ENCODE peak calls at places on chromosomes 3 and 15, in eight cellular contexts. O, B, J, T, D, A, X and L are unnamed samples. For H4K20me1, the result is how much of the 10 kb centered on the place peaks cover.

GRCh38 chr3:55486101-55486856 is 827 bp downstream of the WNT5A start:
- DNase-seq in O (no peak), B (peak), J (peak), T (peak), D (no peak), A (no peak), X (peak), L (peak)

GRCh38 chr3:173688216-173688842 is 290.8 kb downstream of the NLGN1 start:
- DNase-seq in O (no peak), B (no peak), J (peak), T (peak), D (no peak), A (no peak), X (no peak), L (peak)

GRCh38 chr15:70967646-70968045 is 75.0 kb downstream of the LRRC49 start:
- DNase-seq in O (no peak), B (no peak), J (no peak), T (no peak), D (no peak), A (no peak), X (no peak), L (no peak)

GRCh38 chr3:14439501-14440167 is 37.2 kb downstream of the SLC6A6 start:
- DNase-seq in O (no peak), B (peak), J (no peak), T (peak), D (peak), A (no peak), X (no peak), L (no peak)

GRCh38 chr3:126715432-126715831 is 11.4 kb downstream of the CHCHD6 start:
- DNase-seq in O (no peak), B (no peak), J (no peak), T (no peak), D (no peak), A (no peak), X (no peak), L (no peak)

GRCh38 chr3:100443690-100444089 is 42.4 kb downstream of the LNP1 start:
- DNase-seq in O (no peak), B (no peak), J (no peak), T (no peak), D (no peak), A (no peak), X (no peak), L (no peak)

GRCh38 chr15:62889734-62890505 is 152.6 kb upstream of the TPM1 start:
- DNase-seq in O (no peak), B (no peak), J (peak), T (peak), D (no peak), A (no peak), X (no peak), L (peak)

GRCh38 chr3:41265823-41266273 is 66.5 kb downstream of the CTNNB1 start:
- DNase-seq in O (peak), B (no peak), J (peak), T (peak), D (no peak), A (no peak), X (no peak), L (peak)

GRCh38 chr15:73959012-73959581 is 32.8 kb downstream of the LOXL1 start:
- DNase-seq in O (no peak), B (no peak), J (peak), T (no peak), D (no peak), A (no peak), X (peak), L (no peak)

GRCh38 chr15:66772967-66773873 is 71.2 kb downstream of the SMAD6 start:
- DNase-seq in O (peak), B (no peak), J (peak), T (peak), D (no peak), A (no peak), X (no peak), L (no peak)

GRCh38 chr3:72006631-72007556 is 221.9 kb upstream of the PROK2 start:
- DNase-seq in O (no peak), B (no peak), J (peak), T (no peak), D (peak), A (no peak), X (no peak), L (no peak)

GRCh38 chr3:183278479-183279088 is 25.5 kb downstream of the B3GNT5 start:
- DNase-seq in O (no peak), B (no peak), J (peak), T (no peak), D (no peak), A (no peak), X (peak), L (peak)

GRCh38 chr3:52891164-52891563 is 6.2 kb downstream of the STIMATE start:
- DNase-seq in O (no peak), B (no peak), J (no peak), T (no peak), D (no peak), A (no peak), X (no peak), L (no peak)

GRCh38 chr3:44136421-44136820 is 105.3 kb upstream of the TOPAZ1 start:
- DNase-seq in O (no peak), B (no peak), J (peak), T (peak), D (no peak), A (no peak), X (peak), L (no peak)

GRCh38 chr15:77709135-77709886 is 76.6 kb upstream of the LINGO1 start:
- DNase-seq in O (no peak), B (no peak), J (no peak), T (no peak), D (no peak), A (no peak), X (no peak), L (no peak)

GRCh38 chr15:77712438-77712837 is 79.7 kb upstream of the LINGO1 start:
- DNase-seq in O (no peak), B (no peak), J (no peak), T (no peak), D (no peak), A (no peak), X (no peak), L (no peak)

GRCh38 chr15:77713281-77713680 is 80.6 kb upstream of the LINGO1 start:
- DNase-seq in O (no peak), B (no peak), J (no peak), T (no peak), D (no peak), A (no peak), X (no peak), L (no peak)

GRCh38 chr15:77710637-77711036 is 77.9 kb upstream of the LINGO1 start:
- DNase-seq in O (no peak), B (no peak), J (no peak), T (no peak), D (no peak), A (no peak), X (no peak), L (no peak)

DNA sequence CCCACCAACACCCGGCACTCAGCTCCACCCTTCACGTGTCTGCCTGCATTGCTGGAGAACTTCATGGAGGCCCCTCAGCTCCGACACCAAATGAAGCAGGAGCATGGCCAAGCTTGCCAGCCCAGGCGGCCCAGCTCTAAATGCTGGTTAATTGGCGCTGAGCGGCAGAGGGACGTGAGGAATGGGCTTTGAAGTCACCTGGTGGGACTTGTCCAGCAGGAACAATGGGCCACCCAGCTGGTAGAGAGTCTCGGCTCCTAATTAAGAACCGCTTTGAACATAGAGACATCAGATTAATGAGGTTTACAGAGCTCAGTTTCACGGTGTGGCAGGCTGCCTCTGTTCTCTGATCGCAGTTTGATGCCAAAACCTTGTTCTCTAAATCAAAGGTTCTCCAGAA is 77.5 kb upstream of the LINGO1 start:
- DNase-seq in O (no peak), B (no peak), J (no peak), T (no peak), D (no peak), A (no peak), X (no peak), L (no peak)
- TF ChIP-seq EZH2 in O (no peak), B (no peak), J (no peak), T (no peak), D (no peak), A (no peak), X (no peak), L (no peak)

GRCh38 chr3:142944346-142944745 is 19.1 kb downstream of the PAQR9 start:
- DNase-seq in O (no peak), B (no peak), J (no peak), T (no peak), D (no peak), A (no peak), X (no peak), L (no peak)
- H4K20me1 ChIP-seq in O (under half), B (under half), J (under half), T (under half), D (under half), A (under half), X (under half), L (under half)

GRCh38 chr3:37982351-37982750 is 8.2 kb upstream of the VILL start:
- DNase-seq in O (no peak), B (no peak), J (no peak), T (no peak), D (no peak), A (no peak), X (no peak), L (no peak)
- H3K27ac ChIP-seq in O (no peak), B (no peak), J (no peak), T (no peak), D (no peak), A (no peak), X (no peak), L (no peak)

GRCh38 chr3:148694116-148694515 is 3.6 kb upstream of the AGTR1 start:
- DNase-seq in O (no peak), B (no peak), J (no peak), T (no peak), D (no peak), A (no peak), X (no peak), L (no peak)

GRCh38 chr3:148697311-148698189 is at the start of gene AGTR1:
- DNase-seq in O (no peak), B (no peak), J (peak), T (peak), D (no peak), A (no peak), X (no peak), L (peak)

GRCh38 chr3:148698190-148698806 is 595 bp downstream of the AGTR1 start:
- DNase-seq in O (no peak), B (no peak), J (peak), T (no peak), D (no peak), A (no peak), X (no peak), L (no peak)
- TF ChIP-seq EZH2 in O (no peak), B (no peak), J (no peak), T (no peak), D (no peak), A (no peak), X (no peak), L (no peak)

GRCh38 chr15:92903588-92903955 is 3.4 kb downstream of the CHD2 start:
- DNase-seq in O (no peak), B (no peak), J (no peak), T (no peak), D (no peak), A (no peak), X (no peak), L (no peak)

GRCh38 chr15:92906563-92907081 is 6.5 kb downstream of the CHD2 start:
- DNase-seq in O (no peak), B (peak), J (peak), T (peak), D (no peak), A (peak), X (peak), L (peak)

GRCh38 chr15:92903956-92904831 is 4.1 kb downstream of the CHD2 start:
- DNase-seq in O (peak), B (peak), J (peak), T (peak), D (peak), A (peak), X (peak), L (peak)

GRCh38 chr15:92906038-92906437 is 5.9 kb downstream of the CHD2 start:
- DNase-seq in O (no peak), B (no peak), J (no peak), T (no peak), D (no peak), A (no peak), X (peak), L (no peak)

DNA sequence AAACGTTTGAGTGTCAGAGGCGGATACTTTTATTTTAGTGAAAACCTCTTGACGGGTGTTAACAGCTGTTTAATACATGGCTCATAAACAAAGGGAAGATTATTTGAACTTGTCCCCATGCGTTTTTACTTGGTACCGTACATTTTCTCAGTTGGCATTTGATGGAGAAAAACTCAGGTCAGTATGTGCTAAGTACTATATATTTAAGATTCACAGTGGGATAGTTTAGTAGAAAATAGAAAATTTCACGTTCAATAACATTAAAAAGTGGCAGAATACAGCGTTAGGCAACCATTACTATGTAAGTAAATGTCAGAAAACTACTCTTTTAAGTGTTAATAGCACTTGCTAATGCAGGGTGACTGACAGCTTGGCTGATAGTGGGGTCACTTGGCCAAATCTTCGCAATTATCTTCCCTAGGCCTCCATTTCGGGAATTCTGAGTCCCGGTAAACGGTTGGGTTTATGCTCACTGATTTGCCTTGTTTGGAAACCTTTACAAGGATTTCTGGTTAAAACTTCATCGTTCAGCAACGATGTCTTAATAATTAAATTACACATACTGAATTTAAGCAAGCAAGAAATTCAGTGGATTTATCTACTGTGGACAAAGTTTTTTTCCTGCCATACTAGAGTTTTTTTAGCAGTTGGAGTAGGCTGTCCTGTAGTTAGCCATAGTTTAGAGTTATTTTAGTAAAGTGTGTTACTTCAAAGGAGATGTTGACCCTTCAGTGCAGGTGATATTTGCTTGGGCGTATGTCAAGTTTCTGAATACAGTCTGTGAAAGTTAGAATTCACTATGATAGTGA is 4.9 kb downstream of the CHD2 start:
- DNase-seq in O (no peak), B (no peak), J (no peak), T (no peak), D (no peak), A (no peak), X (peak), L (no peak)
- H4K20me1 ChIP-seq in O (half or more), B (under half), J (under half), T (under half), D (under half), A (under half), X (under half), L (under half)

GRCh38 chr3:185824051-185824466 is 783 bp downstream of the IGF2BP2 start:
- DNase-seq in O (no peak), B (peak), J (peak), T (no peak), D (no peak), A (no peak), X (peak), L (no peak)

GRCh38 chr3:185822957-185823279 is 1.9 kb downstream of the IGF2BP2 start:
- DNase-seq in O (no peak), B (no peak), J (peak), T (no peak), D (no peak), A (no peak), X (no peak), L (no peak)

GRCh38 chr3:185824467-185825378 is at the start of gene IGF2BP2:
- DNase-seq in O (peak), B (peak), J (peak), T (peak), D (peak), A (no peak), X (peak), L (peak)

GRCh38 chr3:185822221-185822956 is 2.5 kb downstream of the IGF2BP2 start:
- DNase-seq in O (peak), B (no peak), J (peak), T (peak), D (no peak), A (no peak), X (peak), L (peak)

GRCh38 chr3:185823280-185824044 is 1.4 kb downstream of the IGF2BP2 start:
- DNase-seq in O (no peak), B (peak), J (peak), T (peak), D (peak), A (no peak), X (peak), L (no peak)
- H3K27ac ChIP-seq in O (peak), B (peak), J (peak), T (peak), D (peak), A (peak), X (peak), L (peak)

DNA sequence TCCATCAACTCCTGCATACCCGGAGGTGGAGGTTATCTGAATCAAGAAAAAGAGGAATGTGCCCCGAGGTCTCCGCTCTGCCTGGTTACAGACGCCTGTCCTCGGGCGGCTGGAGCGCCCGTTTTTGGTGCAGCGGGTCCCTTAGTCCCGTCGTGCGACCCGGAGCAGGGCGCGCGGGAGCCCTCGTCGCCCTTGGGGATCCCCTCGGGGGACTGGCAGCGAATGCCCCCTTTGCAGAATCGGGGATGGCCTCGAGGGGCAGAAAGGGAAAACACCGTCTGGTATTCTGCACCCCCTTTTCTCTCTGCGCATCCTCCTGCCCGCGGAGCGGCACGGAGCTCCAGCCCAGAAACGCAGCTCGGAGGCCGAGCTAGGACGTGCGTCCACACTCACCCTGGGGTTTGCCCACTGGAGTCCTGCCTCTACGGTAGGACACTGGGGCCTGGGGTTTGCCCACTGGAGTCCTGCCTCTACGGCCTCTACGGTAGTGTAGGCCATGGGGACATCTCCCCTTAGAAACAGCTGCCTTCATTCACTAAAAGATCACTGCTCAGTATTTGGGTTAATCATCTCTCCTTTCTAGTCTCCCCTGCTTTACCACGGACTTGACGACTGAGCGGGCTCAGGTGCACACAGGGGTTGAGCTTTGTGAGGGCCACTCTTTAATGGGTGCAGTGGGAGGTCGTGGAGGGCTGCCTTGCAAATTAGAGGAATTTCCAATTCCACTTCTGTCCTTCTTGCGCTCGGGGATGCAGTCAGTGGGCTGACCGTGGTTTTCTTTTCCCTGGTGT is 2.4 kb downstream of the PTPRG start:
- DNase-seq in O (no peak), B (no peak), J (peak), T (no peak), D (no peak), A (no peak), X (no peak), L (no peak)
- TF ChIP-seq EZH2 in O (no peak), B (no peak), J (no peak), T (no peak), D (no peak), A (no peak), X (no peak), L (no peak)

DNA sequence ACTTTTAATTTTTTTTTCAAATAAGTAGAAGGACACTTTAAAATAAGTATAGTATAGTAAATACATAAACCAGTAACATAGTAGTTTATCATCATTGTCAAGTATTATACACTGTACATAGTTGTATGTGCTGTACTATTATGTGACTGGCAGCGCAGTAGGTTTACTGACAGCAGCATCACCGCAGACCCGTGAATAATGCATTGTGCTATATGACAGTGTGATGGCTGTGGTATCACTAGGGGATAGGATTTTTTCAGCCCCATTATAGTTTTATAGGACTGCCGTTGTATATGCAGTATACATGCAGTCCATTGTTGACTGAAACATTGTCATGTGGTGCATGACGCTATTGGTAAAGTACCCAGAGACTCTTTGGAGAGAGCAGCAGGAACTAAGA is 306.5 kb downstream of the SQOR start:
- DNase-seq in O (peak), B (no peak), J (no peak), T (no peak), D (no peak), A (no peak), X (no peak), L (no peak)
- H4K20me1 ChIP-seq in O (under half), B (under half), J (under half), T (under half), D (under half), A (under half), X (under half), L (under half)

DNA sequence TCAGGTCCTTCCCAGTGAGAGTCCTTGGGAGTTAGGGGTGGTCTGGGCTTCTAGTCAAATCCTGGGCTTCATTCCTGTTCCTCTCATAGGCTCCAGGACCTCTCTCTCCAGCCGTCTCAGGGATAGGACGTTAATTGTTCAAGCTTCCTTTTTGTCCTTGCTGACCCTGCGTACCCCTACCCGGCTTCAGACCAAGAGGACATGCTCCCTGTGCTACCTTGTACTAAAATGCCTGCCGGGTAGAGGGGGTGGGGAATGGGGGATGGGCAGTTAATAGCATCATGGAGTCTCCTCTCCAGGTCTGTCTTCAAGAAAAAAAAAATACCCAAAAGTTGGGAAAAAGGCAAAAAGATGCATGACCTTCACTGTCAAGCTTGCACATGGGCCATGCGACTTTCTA is 36.5 kb upstream of the GALNT15 start:
- DNase-seq in O (no peak), B (no peak), J (no peak), T (no peak), D (no peak), A (no peak), X (no peak), L (no peak)
- H3K27ac ChIP-seq in O (no peak), B (no peak), J (no peak), T (no peak), D (no peak), A (no peak), X (no peak), L (no peak)